ENCODE peak calls at places on chromosomes 4 and X, in four cellular contexts. One of them, this sample, is unnamed.

GRCh38 chrX:154334496-154334895 is 38.9 kb downstream of the TKTL1 start:
- DNase-seq in OCI-LY7: no peak
- DNase-seq in DND-41: no peak
- DNase-seq in stomach: no peak
- DNase-seq in this sample: no peak

GRCh38 chrX:35733879-35734278 is 64.3 kb upstream of the MAGEB16 start:
- DNase-seq in OCI-LY7: no peak
- DNase-seq in DND-41: no peak
- DNase-seq in stomach: no peak
- DNase-seq in this sample: no peak

GRCh38 chrX:51406688-51407519 is 74.3 kb downstream of the NUDT10 start:
- DNase-seq in OCI-LY7: no peak
- DNase-seq in DND-41: no peak
- DNase-seq in stomach: no peak
- DNase-seq in this sample: no peak

GRCh38 chr4:102343964-102344519 is 1.2 kb downstream of the SLC39A8 start:
- DNase-seq in OCI-LY7: peak
- DNase-seq in DND-41: no peak
- DNase-seq in stomach: no peak
- DNase-seq in this sample: no peak

GRCh38 chr4:47499705-47500104 is 14.6 kb downstream of the ATP10D start:
- DNase-seq in OCI-LY7: peak
- DNase-seq in DND-41: no peak
- DNase-seq in stomach: no peak
- DNase-seq in this sample: no peak

GRCh38 chrX:15848576-15848975 is 6.0 kb downstream of the AP1S2 start:
- DNase-seq in OCI-LY7: no peak
- DNase-seq in DND-41: no peak
- DNase-seq in stomach: no peak
- DNase-seq in this sample: no peak

GRCh38 chr4:10697071-10697470 is 12.5 kb upstream of the CLNK start:
- DNase-seq in OCI-LY7: no peak
- DNase-seq in DND-41: no peak
- DNase-seq in stomach: no peak
- DNase-seq in this sample: no peak

GRCh38 chr4:138401330-138401729 is 159.2 kb upstream of the SLC7A11 start:
- DNase-seq in OCI-LY7: no peak
- DNase-seq in DND-41: no peak
- DNase-seq in stomach: peak
- DNase-seq in this sample: no peak

GRCh38 chr4:5941601-5942000 is 48.7 kb upstream of the CRMP1 start:
- DNase-seq in OCI-LY7: no peak
- DNase-seq in DND-41: no peak
- DNase-seq in stomach: no peak
- DNase-seq in this sample: no peak

GRCh38 chr4:4762909-4763814 is 96.3 kb upstream of the MSX1 start:
- DNase-seq in OCI-LY7: no peak
- DNase-seq in DND-41: peak
- DNase-seq in stomach: no peak
- DNase-seq in this sample: peak

DNA sequence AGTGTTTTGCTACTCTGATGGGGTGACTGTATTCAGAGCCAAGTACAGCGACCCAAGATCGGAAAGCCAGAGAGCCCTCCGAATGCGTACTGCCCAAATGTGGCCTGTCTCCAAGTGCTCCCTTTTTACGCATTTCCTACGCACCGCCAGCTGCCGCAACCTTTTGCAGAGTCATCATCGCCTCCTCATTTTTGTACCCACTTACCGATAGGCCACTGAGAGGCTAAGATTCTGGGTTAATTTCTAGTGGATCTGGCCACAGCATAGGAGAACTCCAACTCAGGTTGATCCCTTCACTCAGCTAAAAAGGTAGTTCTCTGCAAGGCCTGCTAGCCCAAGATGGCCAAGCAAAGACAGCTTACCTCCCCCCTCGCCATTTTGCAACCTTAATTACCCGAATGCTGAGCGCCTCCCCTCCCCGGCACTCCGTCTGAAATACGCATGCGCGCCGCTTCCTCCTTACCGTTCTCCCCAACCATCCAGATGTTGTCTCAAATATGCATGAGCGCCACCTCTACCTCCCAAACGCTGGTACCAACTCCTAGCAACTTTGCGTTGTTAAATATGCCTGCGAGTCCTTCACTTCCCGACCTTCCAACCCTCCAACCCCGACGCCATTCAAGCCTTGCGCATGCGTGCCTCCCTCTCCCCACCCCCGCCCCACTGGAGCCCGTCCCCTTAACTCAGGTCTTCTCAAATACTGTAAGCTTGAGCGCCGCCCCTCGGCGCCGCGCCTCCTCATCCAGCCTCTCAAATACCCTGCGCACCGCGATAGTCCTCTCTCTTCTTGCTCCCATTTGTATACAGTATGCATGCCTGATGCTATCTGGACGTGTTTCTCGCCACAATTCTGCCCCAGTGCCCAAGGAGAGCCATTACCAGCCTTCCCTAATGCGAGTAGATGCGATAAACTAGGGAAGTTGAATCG is 11.8 kb upstream of the ZCCHC13 start:
- DNase-seq in OCI-LY7: peak
- DNase-seq in DND-41: peak
- DNase-seq in stomach: peak
- DNase-seq in this sample: peak
- TF ChIP-seq CTCF in OCI-LY7: peak
- TF ChIP-seq CTCF in DND-41: peak
- TF ChIP-seq CTCF in stomach: no peak
- TF ChIP-seq CTCF in this sample: peak

GRCh38 chrX:54182864-54183613 is at the start of gene FAM120C:
- DNase-seq in OCI-LY7: peak
- DNase-seq in DND-41: peak
- DNase-seq in stomach: peak
- DNase-seq in this sample: peak

GRCh38 chrX:54182194-54182863 is 725 bp downstream of the FAM120C start:
- DNase-seq in OCI-LY7: peak
- DNase-seq in DND-41: peak
- DNase-seq in stomach: peak
- DNase-seq in this sample: peak

GRCh38 chrX:54180403-54180802 is 2.7 kb downstream of the FAM120C start:
- DNase-seq in OCI-LY7: no peak
- DNase-seq in DND-41: no peak
- DNase-seq in stomach: no peak
- DNase-seq in this sample: no peak

GRCh38 chrX:54178100-54178940 is 4.7 kb downstream of the FAM120C start:
- DNase-seq in OCI-LY7: no peak
- DNase-seq in DND-41: no peak
- DNase-seq in stomach: no peak
- DNase-seq in this sample: peak

DNA sequence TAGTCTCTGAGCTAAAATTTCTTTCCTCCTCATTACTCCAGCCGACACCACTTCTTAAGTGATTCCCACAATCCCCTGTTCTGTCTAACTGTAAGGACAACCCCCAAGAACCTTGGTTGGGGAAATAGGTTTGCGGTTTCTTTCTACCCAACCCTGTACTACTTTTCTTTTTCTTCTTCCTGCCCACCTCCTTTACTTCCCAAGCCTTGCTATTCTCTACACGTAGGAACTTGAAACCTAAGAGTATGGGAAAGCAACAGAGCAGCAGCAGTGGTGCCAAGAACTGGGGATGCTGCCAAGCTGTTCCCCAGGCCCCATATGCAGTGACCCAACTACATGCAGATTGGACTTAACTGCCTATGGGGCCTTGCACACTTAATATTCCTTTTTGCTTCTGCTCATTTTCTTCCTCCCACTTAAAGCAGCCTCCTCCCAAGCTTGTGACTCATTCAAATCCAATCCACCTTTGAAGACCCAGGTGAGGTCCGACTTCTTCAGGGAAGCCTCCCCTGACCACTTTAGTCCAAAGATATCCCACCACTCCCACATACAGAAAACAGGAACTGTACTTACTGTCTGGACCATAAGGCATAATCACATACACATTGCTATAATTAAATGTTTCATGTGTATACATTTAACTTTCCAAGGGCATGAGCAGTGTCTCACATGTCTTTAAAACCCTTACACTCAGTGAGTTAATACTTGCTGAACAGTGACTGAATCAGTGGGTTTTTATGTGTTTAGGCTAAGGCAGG is 1.7 kb downstream of the FAM120C start:
- DNase-seq in OCI-LY7: no peak
- DNase-seq in DND-41: peak
- DNase-seq in stomach: no peak
- DNase-seq in this sample: no peak
- H3K4me3 ChIP-seq in OCI-LY7: peak
- H3K4me3 ChIP-seq in DND-41: peak
- H3K4me3 ChIP-seq in stomach: peak
- H3K4me3 ChIP-seq in this sample: peak

GRCh38 chrX:12950851-12951589 is 23.9 kb upstream of the TMSB4X start:
- DNase-seq in OCI-LY7: peak
- DNase-seq in DND-41: peak
- DNase-seq in stomach: peak
- DNase-seq in this sample: peak
- TF ChIP-seq CTCF in OCI-LY7: peak
- TF ChIP-seq CTCF in DND-41: peak
- TF ChIP-seq CTCF in stomach: no peak
- TF ChIP-seq CTCF in this sample: peak

GRCh38 chr4:2365913-2366210 is 52.6 kb downstream of the ZFYVE28 start:
- DNase-seq in OCI-LY7: no peak
- DNase-seq in DND-41: no peak
- DNase-seq in stomach: no peak
- DNase-seq in this sample: no peak

GRCh38 chr4:2363951-2364653 is 54.3 kb downstream of the ZFYVE28 start:
- DNase-seq in OCI-LY7: no peak
- DNase-seq in DND-41: no peak
- DNase-seq in stomach: no peak
- DNase-seq in this sample: no peak

GRCh38 chr4:2363056-2363719 is 55.3 kb downstream of the ZFYVE28 start:
- DNase-seq in OCI-LY7: no peak
- DNase-seq in DND-41: no peak
- DNase-seq in stomach: peak
- DNase-seq in this sample: no peak

GRCh38 chr4:2365054-2365912 is 53.2 kb downstream of the ZFYVE28 start:
- DNase-seq in OCI-LY7: no peak
- DNase-seq in DND-41: no peak
- DNase-seq in stomach: no peak
- DNase-seq in this sample: no peak

DNA sequence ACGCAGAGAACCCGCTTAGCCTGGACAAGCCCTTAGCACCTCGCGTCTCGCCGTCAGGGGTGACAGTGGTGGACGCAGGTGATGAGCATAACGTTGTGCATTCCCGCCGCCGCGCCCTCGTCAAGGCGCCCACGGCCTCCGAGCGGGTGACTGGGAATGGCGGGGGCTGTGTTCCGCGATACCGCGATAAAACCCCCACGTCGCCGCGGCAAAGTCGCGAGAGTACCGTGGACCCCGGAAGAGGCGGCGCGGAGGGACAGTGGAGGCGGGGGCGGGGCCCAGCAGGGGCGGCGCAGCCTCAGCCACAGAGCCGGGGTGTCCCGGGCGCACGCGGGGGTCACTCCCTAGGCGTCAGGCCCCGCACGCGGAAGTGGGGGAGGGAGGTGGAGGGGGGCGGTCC is 53.8 kb downstream of the ZFYVE28 start:
- DNase-seq in OCI-LY7: no peak
- DNase-seq in DND-41: no peak
- DNase-seq in stomach: peak
- DNase-seq in this sample: no peak
- H3K4me3 ChIP-seq in OCI-LY7: no peak
- H3K4me3 ChIP-seq in DND-41: no peak
- H3K4me3 ChIP-seq in stomach: peak
- H3K4me3 ChIP-seq in this sample: no peak

This sample was measured in GM12865.